ENCODE peak calls at places on chromosomes 6 and 20, in six cellular contexts. W is HCT116, Y is GM12878, H is spleen, P is esophagus muscularis mucosa, Z is H1. G is an unnamed sample.

GRCh38 chr20:53813728-53814459 is 220.3 kb upstream of the ZNF217 start:
- DNase-seq in W (no peak), Y (no peak), H (no peak), P (no peak), Z (no peak), G (no peak)

GRCh38 chr6:138188278-138188923 is 26.7 kb downstream of the ARFGEF3 start:
- DNase-seq in W (no peak), Y (no peak), H (no peak), P (no peak), Z (no peak), G (no peak)

GRCh38 chr6:3489032-3489757 is 32.3 kb upstream of the SLC22A23 start:
- DNase-seq in W (no peak), Y (no peak), H (no peak), P (no peak), Z (no peak), G (no peak)

GRCh38 chr6:128710305-128710704 is 172.6 kb upstream of the LAMA2 start:
- DNase-seq in W (no peak), Y (no peak), H (no peak), P (no peak), Z (no peak), G (no peak)

GRCh38 chr6:20575125-20575524 is 40.9 kb downstream of the CDKAL1 start:
- DNase-seq in W (no peak), Y (no peak), H (no peak), P (no peak), Z (no peak), G (no peak)

GRCh38 chr6:27770724-27771123 is 141.5 kb downstream of the OR2B2 start:
- DNase-seq in W (no peak), Y (no peak), H (no peak), P (peak), Z (no peak), G (no peak)

GRCh38 chr20:10747019-10747418 is 73.2 kb upstream of the JAG1 start:
- DNase-seq in W (no peak), Y (no peak), H (no peak), P (no peak), Z (no peak), G (no peak)

GRCh38 chr6:83884523-83884922 is 25.0 kb downstream of the CYB5R4 start:
- DNase-seq in W (peak), Y (peak), H (no peak), P (no peak), Z (no peak), G (peak)

GRCh38 chr6:15623282-15624116 is 39.3 kb downstream of the DTNBP1 start:
- DNase-seq in W (no peak), Y (no peak), H (no peak), P (no peak), Z (no peak), G (no peak)

GRCh38 chr20:62405108-62405980 is 1.7 kb downstream of the CABLES2 start:
- DNase-seq in W (no peak), Y (no peak), H (no peak), P (no peak), Z (no peak), G (no peak)

GRCh38 chr6:168526841-168527281 is 85.9 kb downstream of the SMOC2 start:
- DNase-seq in W (no peak), Y (no peak), H (no peak), P (no peak), Z (no peak), G (no peak)

GRCh38 chr6:167856999-167857660 is 30.4 kb downstream of the AFDN start:
- DNase-seq in W (no peak), Y (peak), H (no peak), P (no peak), Z (no peak), G (no peak)

GRCh38 chr6:148090326-148090725 is 252.3 kb upstream of the SASH1 start:
- DNase-seq in W (no peak), Y (no peak), H (no peak), P (no peak), Z (no peak), G (no peak)

GRCh38 chr20:29443819-29444218 is 1813.6 kb upstream of the DEFB115 start:
- DNase-seq in W (no peak), Y (peak), H (no peak), P (no peak), Z (no peak), G (no peak)

GRCh38 chr6:7108964-7109836 is 1.4 kb downstream of the RREB1 start:
- DNase-seq in W (no peak), Y (no peak), H (peak), P (peak), Z (no peak), G (no peak)

GRCh38 chr6:90362273-90362672 is 65.6 kb upstream of the BACH2 start:
- DNase-seq in W (no peak), Y (no peak), H (no peak), P (no peak), Z (no peak), G (no peak)

GRCh38 chr20:44642203-44643153 is 9.0 kb downstream of the ADA start:
- DNase-seq in W (no peak), Y (peak), H (peak), P (no peak), Z (no peak), G (no peak)

GRCh38 chr6:16956371-16956770 is 145.5 kb upstream of the STMND1 start:
- DNase-seq in W (no peak), Y (no peak), H (no peak), P (no peak), Z (no peak), G (no peak)

GRCh38 chr6:15476631-15477380 is 186.0 kb downstream of the DTNBP1 start:
- DNase-seq in W (no peak), Y (no peak), H (no peak), P (no peak), Z (no peak), G (no peak)

GRCh38 chr6:10838794-10839333 is 525 bp upstream of the MAK start:
- DNase-seq in W (no peak), Y (peak), H (no peak), P (no peak), Z (no peak), G (peak)

GRCh38 chr20:48738399-48739304 is 89.1 kb downstream of the PREX1 start:
- DNase-seq in W (no peak), Y (peak), H (no peak), P (no peak), Z (no peak), G (no peak)

GRCh38 chr20:63060057-63060991 is 53.6 kb upstream of the BHLHE23 start:
- DNase-seq in W (no peak), Y (no peak), H (peak), P (no peak), Z (no peak), G (no peak)

GRCh38 chr6:41647061-41647511 is 8.8 kb downstream of the MDFI start:
- DNase-seq in W (no peak), Y (no peak), H (no peak), P (no peak), Z (no peak), G (no peak)

GRCh38 chr6:4774715-4775590 is 1.3 kb upstream of the CDYL start:
- DNase-seq in W (no peak), Y (no peak), H (no peak), P (no peak), Z (no peak), G (no peak)

GRCh38 chr6:10585232-10585887 is 64.2 kb downstream of the GCNT2 start:
- DNase-seq in W (no peak), Y (no peak), H (no peak), P (no peak), Z (peak), G (no peak)

GRCh38 chr6:2188397-2188796 is 57.0 kb downstream of the GMDS start:
- DNase-seq in W (no peak), Y (no peak), H (no peak), P (no peak), Z (no peak), G (no peak)

GRCh38 chr6:146545608-146546007 is 2.0 kb downstream of the RAB32 start:
- DNase-seq in W (no peak), Y (no peak), H (no peak), P (no peak), Z (no peak), G (no peak)

GRCh38 chr6:38307730-38308129 is 332.0 kb downstream of the BTBD9 start:
- DNase-seq in W (no peak), Y (peak), H (no peak), P (no peak), Z (no peak), G (no peak)

DNA sequence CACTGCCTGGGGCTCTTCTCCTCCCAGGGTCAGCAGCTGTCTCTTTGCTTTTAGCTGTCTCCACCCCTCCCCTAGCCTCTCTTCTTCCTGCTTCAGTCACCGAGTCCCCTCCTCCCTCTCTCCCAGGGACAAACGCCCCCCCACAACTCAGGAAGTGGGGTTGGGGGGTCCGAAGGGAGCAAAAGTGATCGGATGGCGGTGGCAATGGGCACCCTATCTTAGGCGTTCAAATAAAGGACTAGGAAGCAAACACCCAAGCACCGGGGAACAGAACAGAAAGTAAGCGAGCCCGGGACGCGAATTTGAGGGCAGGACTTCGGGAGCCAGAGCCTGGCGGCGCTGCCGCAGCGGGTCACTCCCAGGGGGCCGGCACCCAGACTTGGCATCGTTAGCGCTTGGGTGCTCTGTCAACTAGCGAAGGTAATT is 951 bp upstream of the ITPR3 start:
- DNase-seq in W (no peak), Y (no peak), H (peak), P (no peak), Z (no peak), G (no peak)
- TF ChIP-seq POLR2A in W (no peak), Y (no peak), H (no peak), P (no peak), Z (no peak), G (no peak)

DNA sequence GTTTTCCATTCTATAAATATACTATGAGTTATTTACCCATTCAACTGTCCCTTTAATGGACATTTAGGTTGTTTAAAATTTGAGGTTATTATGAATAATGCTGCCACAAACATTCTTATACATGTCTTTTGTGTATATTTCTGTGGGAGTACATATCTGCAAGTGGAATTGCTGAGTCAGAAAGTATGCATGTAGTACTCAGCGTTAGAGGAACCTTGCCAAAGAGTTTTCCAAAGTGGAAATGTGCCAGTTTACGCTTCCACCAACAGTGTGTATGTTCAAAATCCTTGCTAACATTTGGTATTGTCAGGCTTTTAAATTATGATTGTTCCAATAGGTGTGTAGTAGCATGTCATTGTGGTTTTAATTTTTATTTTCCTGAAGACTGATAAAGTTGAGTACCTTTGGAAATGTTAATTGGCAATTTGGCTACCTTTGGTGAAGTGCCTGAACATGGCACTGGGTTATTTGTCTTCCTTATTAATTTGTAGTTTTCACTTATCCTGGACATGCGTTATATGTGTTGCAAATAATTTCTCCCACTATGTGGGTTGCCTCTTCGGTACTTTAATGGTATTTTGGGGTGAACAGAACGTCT is 341.2 kb downstream of the CD83 start:
- DNase-seq in W (no peak), Y (no peak), H (no peak), P (no peak), Z (no peak), G (no peak)
- TF ChIP-seq POLR2AphosphoS5 in W (no peak), Y (no peak), H (no peak), P (peak), Z (no peak), G (no peak)

DNA sequence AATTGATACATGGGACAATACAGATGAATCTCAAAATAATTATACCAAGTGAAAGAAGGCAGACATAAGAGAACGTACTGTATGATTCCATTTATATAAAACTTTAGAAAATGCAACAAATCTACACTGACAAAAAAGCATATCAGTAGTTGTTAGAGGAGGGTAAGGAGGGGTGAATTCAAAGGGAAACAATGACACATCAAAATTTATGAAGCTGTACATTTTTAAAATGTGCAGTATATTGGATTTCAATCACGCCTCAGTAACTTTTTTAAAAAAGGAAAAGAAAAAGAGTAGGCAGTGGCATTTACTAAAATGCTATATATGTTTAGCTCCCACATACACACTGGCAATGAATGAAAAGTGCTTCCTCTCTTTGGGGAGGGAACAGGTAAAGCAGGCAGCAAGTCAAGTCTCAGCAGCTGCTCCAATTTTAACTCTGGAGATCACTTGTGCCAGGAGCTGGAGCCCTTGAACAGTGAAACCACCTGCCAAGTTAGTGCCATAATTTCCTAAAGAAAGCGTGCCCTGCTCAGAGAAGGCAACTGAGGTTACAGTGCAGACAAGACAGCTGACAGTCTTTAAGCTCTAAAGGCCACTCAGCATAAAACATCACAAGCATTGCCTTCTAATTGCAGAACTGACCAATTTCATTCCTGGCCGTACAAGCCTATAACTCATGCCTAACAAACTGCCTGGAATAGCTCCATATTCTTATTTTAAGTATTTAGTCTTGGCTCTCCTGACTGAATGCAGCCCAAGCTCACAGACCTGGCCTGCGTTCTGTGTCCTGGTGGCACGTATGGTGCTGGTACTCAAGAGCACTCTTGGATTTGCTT is 10.9 kb downstream of the FKBP1A start:
- DNase-seq in W (no peak), Y (no peak), H (no peak), P (no peak), Z (no peak), G (no peak)
- TF ChIP-seq POLR2A in W (no peak), Y (no peak), H (no peak), P (no peak), Z (no peak), G (no peak)

GRCh38 chr6:109296305-109296915 is 85.9 kb downstream of the CD164 start:
- DNase-seq in W (no peak), Y (no peak), H (no peak), P (no peak), Z (no peak), G (no peak)
- TF ChIP-seq POLR2AphosphoS5 in W (no peak), Y (no peak), H (no peak), P (no peak), Z (no peak), G (no peak)

GRCh38 chr6:13434455-13434775 is 53.0 kb downstream of the GFOD1 start:
- DNase-seq in W (no peak), Y (no peak), H (no peak), P (no peak), Z (no peak), G (no peak)
- TF ChIP-seq POLR2A in W (no peak), Y (no peak), H (no peak), P (no peak), Z (no peak), G (no peak)